ENCODE peak calls at places on chromosome 22, in eight cellular contexts. One of them, this sample, is unnamed.

GRCh38 chr22:30891781-30892180 is 76.8 kb downstream of the MORC2 start:
- DNase-seq in H1: peak
- DNase-seq in transverse colon: no peak
- DNase-seq in stomach: no peak
- DNase-seq in spleen: no peak
- DNase-seq in Panc1: no peak
- DNase-seq in HL-60: no peak
- DNase-seq in GM12878: no peak
- DNase-seq in this sample: no peak

GRCh38 chr22:40485813-40486610 is 115.6 kb downstream of the SGSM3 start:
- DNase-seq in H1: no peak
- DNase-seq in transverse colon: no peak
- DNase-seq in stomach: no peak
- DNase-seq in spleen: no peak
- DNase-seq in Panc1: no peak
- DNase-seq in HL-60: peak
- DNase-seq in GM12878: no peak
- DNase-seq in this sample: no peak

GRCh38 chr22:17115927-17116326 is 5.2 kb downstream of the TMEM121B start:
- DNase-seq in H1: no peak
- DNase-seq in transverse colon: no peak
- DNase-seq in stomach: no peak
- DNase-seq in spleen: no peak
- DNase-seq in Panc1: no peak
- DNase-seq in HL-60: no peak
- DNase-seq in GM12878: no peak
- DNase-seq in this sample: no peak

GRCh38 chr22:29301716-29302401 is 4.6 kb upstream of the GAS2L1 start:
- DNase-seq in H1: peak
- DNase-seq in transverse colon: no peak
- DNase-seq in stomach: no peak
- DNase-seq in spleen: no peak
- DNase-seq in Panc1: no peak
- DNase-seq in HL-60: no peak
- DNase-seq in GM12878: no peak
- DNase-seq in this sample: no peak

GRCh38 chr22:27278986-27279385 is 522.6 kb downstream of the MN1 start:
- DNase-seq in H1: no peak
- DNase-seq in transverse colon: no peak
- DNase-seq in stomach: no peak
- DNase-seq in spleen: no peak
- DNase-seq in Panc1: no peak
- DNase-seq in HL-60: no peak
- DNase-seq in GM12878: no peak
- DNase-seq in this sample: no peak

GRCh38 chr22:40819741-40820140 is 595 bp upstream of the SLC25A17 start:
- DNase-seq in H1: no peak
- DNase-seq in transverse colon: no peak
- DNase-seq in stomach: no peak
- DNase-seq in spleen: no peak
- DNase-seq in Panc1: no peak
- DNase-seq in HL-60: peak
- DNase-seq in GM12878: no peak
- DNase-seq in this sample: peak

GRCh38 chr22:49996192-49996531 is 16.4 kb downstream of the IL17REL start:
- DNase-seq in H1: no peak
- DNase-seq in transverse colon: peak
- DNase-seq in stomach: peak
- DNase-seq in spleen: no peak
- DNase-seq in Panc1: no peak
- DNase-seq in HL-60: no peak
- DNase-seq in GM12878: no peak
- DNase-seq in this sample: no peak

GRCh38 chr22:27799334-27800249 is 2.0 kb downstream of the MN1 start:
- DNase-seq in H1: no peak
- DNase-seq in transverse colon: no peak
- DNase-seq in stomach: peak
- DNase-seq in spleen: no peak
- DNase-seq in Panc1: no peak
- DNase-seq in HL-60: no peak
- DNase-seq in GM12878: no peak
- DNase-seq in this sample: no peak

GRCh38 chr22:32652609-32653008 is 148.9 kb upstream of the TIMP3 start:
- DNase-seq in H1: no peak
- DNase-seq in transverse colon: no peak
- DNase-seq in stomach: no peak
- DNase-seq in spleen: no peak
- DNase-seq in Panc1: no peak
- DNase-seq in HL-60: no peak
- DNase-seq in GM12878: no peak
- DNase-seq in this sample: no peak

GRCh38 chr22:26226538-26227297 is 57.5 kb downstream of the SEZ6L start:
- DNase-seq in H1: no peak
- DNase-seq in transverse colon: no peak
- DNase-seq in stomach: no peak
- DNase-seq in spleen: no peak
- DNase-seq in Panc1: no peak
- DNase-seq in HL-60: no peak
- DNase-seq in GM12878: no peak
- DNase-seq in this sample: no peak

DNA sequence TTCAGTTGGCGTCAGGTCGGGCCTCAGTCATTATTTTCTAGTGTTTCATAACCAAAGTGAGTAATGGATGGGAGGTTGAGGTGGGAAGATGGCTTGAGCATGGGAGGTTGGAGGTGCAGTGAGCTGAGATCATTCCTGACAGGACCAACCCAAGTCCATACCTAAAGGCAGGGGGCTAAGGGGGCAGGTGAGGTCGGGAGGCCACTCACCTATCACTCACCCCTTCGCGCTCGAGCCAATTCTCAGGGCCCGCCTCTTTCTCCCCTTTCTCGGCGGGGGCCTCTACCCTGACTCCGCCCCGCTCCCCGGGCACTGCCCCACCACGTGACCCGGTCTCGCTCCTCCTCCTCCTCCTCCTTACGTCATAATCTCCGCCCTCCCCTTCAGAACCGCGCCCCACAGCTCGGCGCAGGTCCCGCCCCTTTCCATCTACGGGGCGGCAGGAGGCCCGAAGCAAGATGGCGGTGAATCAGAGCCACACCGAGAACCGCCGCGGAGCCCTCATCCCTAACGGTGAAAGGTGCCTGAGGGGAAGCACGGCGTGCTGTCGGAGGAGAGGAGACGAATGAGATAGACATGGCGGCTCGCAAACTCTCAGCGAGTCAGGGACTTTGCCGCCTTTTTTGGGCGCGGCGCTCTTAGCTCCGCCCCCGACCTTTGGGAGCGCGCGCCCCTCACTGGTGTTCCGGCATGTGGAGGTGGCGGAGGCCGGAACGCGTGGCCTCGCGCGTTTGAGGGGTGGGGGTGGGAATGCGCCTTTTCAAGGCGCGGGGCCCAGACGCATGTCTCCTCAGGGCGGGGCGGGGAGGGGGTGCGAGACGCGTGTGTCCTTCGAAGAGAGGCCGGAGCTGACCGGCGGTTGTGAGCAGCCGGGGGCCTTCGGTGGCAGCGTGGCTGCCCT is at the start of gene WBP2NL:
- DNase-seq in H1: no peak
- DNase-seq in transverse colon: peak
- DNase-seq in stomach: peak
- DNase-seq in spleen: peak
- DNase-seq in Panc1: peak
- DNase-seq in HL-60: peak
- DNase-seq in GM12878: peak
- DNase-seq in this sample: peak
- H3K27ac ChIP-seq in H1: no peak
- H3K27ac ChIP-seq in transverse colon: no peak
- H3K27ac ChIP-seq in stomach: peak
- H3K27ac ChIP-seq in spleen: peak
- H3K27ac ChIP-seq in Panc1: no peak
- H3K27ac ChIP-seq in HL-60: no peak
- H3K27ac ChIP-seq in GM12878: peak
- H3K27ac ChIP-seq in this sample: no peak

GRCh38 chr22:39314251-39314971 is 5.0 kb downstream of the RPL3 start:
- DNase-seq in H1: no peak
- DNase-seq in transverse colon: no peak
- DNase-seq in stomach: no peak
- DNase-seq in spleen: no peak
- DNase-seq in Panc1: no peak
- DNase-seq in HL-60: no peak
- DNase-seq in GM12878: no peak
- DNase-seq in this sample: peak
- TF ChIP-seq POLR2AphosphoS5 in H1: peak
- TF ChIP-seq POLR2AphosphoS5 in transverse colon: no peak
- TF ChIP-seq POLR2AphosphoS5 in stomach: no peak
- TF ChIP-seq POLR2AphosphoS5 in spleen: peak
- TF ChIP-seq POLR2AphosphoS5 in Panc1: peak
- TF ChIP-seq POLR2AphosphoS5 in HL-60: no peak
- TF ChIP-seq POLR2AphosphoS5 in GM12878: peak
- TF ChIP-seq POLR2AphosphoS5 in this sample: peak

DNA sequence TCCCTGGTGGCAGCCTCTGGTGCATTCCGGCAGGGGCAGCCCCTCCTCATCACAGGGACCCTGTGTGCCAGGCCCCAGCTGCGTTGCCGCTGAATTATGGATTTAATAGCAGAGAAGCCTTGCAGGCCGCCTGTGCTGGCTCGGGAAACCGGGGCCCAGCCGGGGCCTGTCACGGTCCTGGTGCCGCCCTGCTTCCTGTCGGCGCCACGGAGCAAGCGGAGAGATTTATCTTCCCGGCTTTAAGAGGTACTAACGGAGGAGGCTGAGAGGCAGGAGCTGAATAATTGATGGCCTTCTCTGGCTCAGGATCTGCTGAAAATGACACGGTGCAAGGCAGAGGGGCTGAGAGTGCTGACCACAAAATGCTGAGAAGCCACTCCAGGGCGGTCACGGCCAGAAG is 54.0 kb upstream of the CCDC188 start:
- DNase-seq in H1: no peak
- DNase-seq in transverse colon: no peak
- DNase-seq in stomach: no peak
- DNase-seq in spleen: no peak
- DNase-seq in Panc1: no peak
- DNase-seq in HL-60: no peak
- DNase-seq in GM12878: no peak
- DNase-seq in this sample: no peak
- H3K27ac ChIP-seq in H1: no peak
- H3K27ac ChIP-seq in transverse colon: peak
- H3K27ac ChIP-seq in stomach: peak
- H3K27ac ChIP-seq in spleen: peak
- H3K27ac ChIP-seq in Panc1: no peak
- H3K27ac ChIP-seq in HL-60: no peak
- H3K27ac ChIP-seq in GM12878: no peak
- H3K27ac ChIP-seq in this sample: no peak

GRCh38 chr22:36466258-36466657 is 15.2 kb downstream of the TXN2 start:
- DNase-seq in H1: no peak
- DNase-seq in transverse colon: no peak
- DNase-seq in stomach: no peak
- DNase-seq in spleen: no peak
- DNase-seq in Panc1: no peak
- DNase-seq in HL-60: no peak
- DNase-seq in GM12878: no peak
- DNase-seq in this sample: no peak

GRCh38 chr22:36467042-36467810 is 14.2 kb downstream of the TXN2 start:
- DNase-seq in H1: no peak
- DNase-seq in transverse colon: no peak
- DNase-seq in stomach: no peak
- DNase-seq in spleen: no peak
- DNase-seq in Panc1: no peak
- DNase-seq in HL-60: no peak
- DNase-seq in GM12878: no peak
- DNase-seq in this sample: no peak

GRCh38 chr22:36463783-36464184 is 17.7 kb downstream of the TXN2 start:
- DNase-seq in H1: no peak
- DNase-seq in transverse colon: no peak
- DNase-seq in stomach: no peak
- DNase-seq in spleen: peak
- DNase-seq in Panc1: no peak
- DNase-seq in HL-60: no peak
- DNase-seq in GM12878: no peak
- DNase-seq in this sample: no peak

GRCh38 chr22:36464715-36465231 is 16.7 kb downstream of the TXN2 start:
- DNase-seq in H1: no peak
- DNase-seq in transverse colon: no peak
- DNase-seq in stomach: no peak
- DNase-seq in spleen: no peak
- DNase-seq in Panc1: no peak
- DNase-seq in HL-60: no peak
- DNase-seq in GM12878: no peak
- DNase-seq in this sample: no peak

DNA sequence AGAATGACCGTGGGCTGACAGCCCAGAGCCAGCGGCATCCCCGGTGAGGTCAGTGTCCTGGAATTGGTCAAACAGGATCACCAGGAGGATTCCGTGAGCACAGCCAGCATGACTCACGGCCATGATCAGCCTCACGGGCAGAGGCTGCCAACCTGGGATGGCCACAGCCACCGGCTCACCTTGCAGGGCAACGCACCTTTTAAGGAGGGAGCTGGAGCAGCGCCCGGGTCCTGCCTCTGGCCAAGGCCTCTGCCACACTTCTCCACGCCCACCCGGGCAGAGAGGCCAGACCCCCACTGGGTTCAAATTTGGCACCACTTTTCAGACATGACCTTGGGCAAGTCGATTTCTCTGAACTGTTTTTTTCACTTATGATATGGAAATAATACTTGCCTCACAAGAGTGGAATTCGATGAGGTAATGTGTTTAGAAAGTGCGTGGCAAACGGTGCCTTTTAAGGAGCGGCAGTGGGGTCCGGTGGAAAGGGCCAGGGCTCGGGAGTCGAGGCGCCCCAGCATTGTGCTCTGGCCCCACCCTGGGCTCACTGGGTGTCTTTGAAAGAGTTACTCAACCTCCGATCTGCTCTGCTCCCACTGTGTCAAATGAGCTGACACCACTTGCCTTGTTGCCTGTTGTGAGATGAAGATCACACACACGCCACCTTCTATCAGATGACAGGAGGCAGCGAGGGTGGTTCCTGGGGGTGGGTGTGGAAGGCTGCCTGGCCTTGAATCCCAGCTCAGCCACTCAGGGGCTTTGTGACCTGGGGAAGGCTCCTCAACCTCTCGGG is 16.0 kb downstream of the TXN2 start:
- DNase-seq in H1: no peak
- DNase-seq in transverse colon: peak
- DNase-seq in stomach: peak
- DNase-seq in spleen: peak
- DNase-seq in Panc1: peak
- DNase-seq in HL-60: no peak
- DNase-seq in GM12878: no peak
- DNase-seq in this sample: no peak
- TF ChIP-seq POLR2AphosphoS5 in H1: no peak
- TF ChIP-seq POLR2AphosphoS5 in transverse colon: peak
- TF ChIP-seq POLR2AphosphoS5 in stomach: peak
- TF ChIP-seq POLR2AphosphoS5 in spleen: peak
- TF ChIP-seq POLR2AphosphoS5 in Panc1: no peak
- TF ChIP-seq POLR2AphosphoS5 in HL-60: peak
- TF ChIP-seq POLR2AphosphoS5 in GM12878: no peak
- TF ChIP-seq POLR2AphosphoS5 in this sample: no peak

GRCh38 chr22:19105456-19105855 is 16.8 kb downstream of the DGCR2 start:
- DNase-seq in H1: no peak
- DNase-seq in transverse colon: no peak
- DNase-seq in stomach: no peak
- DNase-seq in spleen: no peak
- DNase-seq in Panc1: no peak
- DNase-seq in HL-60: no peak
- DNase-seq in GM12878: no peak
- DNase-seq in this sample: no peak
- H3K27ac ChIP-seq in H1: no peak
- H3K27ac ChIP-seq in transverse colon: no peak
- H3K27ac ChIP-seq in stomach: peak
- H3K27ac ChIP-seq in spleen: no peak
- H3K27ac ChIP-seq in Panc1: no peak
- H3K27ac ChIP-seq in HL-60: no peak
- H3K27ac ChIP-seq in GM12878: no peak
- H3K27ac ChIP-seq in this sample: no peak

GRCh38 chr22:42962295-42963230 is 52.4 kb downstream of the PACSIN2 start:
- DNase-seq in H1: no peak
- DNase-seq in transverse colon: peak
- DNase-seq in stomach: peak
- DNase-seq in spleen: no peak
- DNase-seq in Panc1: no peak
- DNase-seq in HL-60: peak
- DNase-seq in GM12878: no peak
- DNase-seq in this sample: no peak
- TF ChIP-seq POLR2AphosphoS5 in H1: no peak
- TF ChIP-seq POLR2AphosphoS5 in transverse colon: no peak
- TF ChIP-seq POLR2AphosphoS5 in stomach: no peak
- TF ChIP-seq POLR2AphosphoS5 in spleen: no peak
- TF ChIP-seq POLR2AphosphoS5 in Panc1: no peak
- TF ChIP-seq POLR2AphosphoS5 in HL-60: peak
- TF ChIP-seq POLR2AphosphoS5 in GM12878: no peak
- TF ChIP-seq POLR2AphosphoS5 in this sample: no peak

This sample was measured in GM23338.